ENCODE peak calls at places on chromosomes 16 and 17, in ten cellular contexts. One of them, this sample, is unnamed.

GRCh38 chr17:43719578-43719977 is 39.0 kb downstream of the SOST start:
- DNase-seq in heart left ventricle: no peak
- DNase-seq in K562: peak
- DNase-seq in brain microvascular endothelial cell: no peak
- DNase-seq in PC-3: no peak
- DNase-seq in left lung: no peak
- DNase-seq in vagina: no peak
- DNase-seq in left ventricle myocardium inferior: no peak
- DNase-seq in esophagus squamous epithelium: no peak
- DNase-seq in RWPE2: no peak
- DNase-seq in this sample: no peak

GRCh38 chr17:82874011-82874835 is 34.4 kb upstream of the ZNF750 start:
- DNase-seq in heart left ventricle: no peak
- DNase-seq in K562: no peak
- DNase-seq in brain microvascular endothelial cell: no peak
- DNase-seq in PC-3: peak
- DNase-seq in left lung: no peak
- DNase-seq in vagina: no peak
- DNase-seq in left ventricle myocardium inferior: no peak
- DNase-seq in esophagus squamous epithelium: no peak
- DNase-seq in RWPE2: peak
- DNase-seq in this sample: peak

GRCh38 chr16:50531901-50532300 is 16.3 kb upstream of the NKD1 start:
- DNase-seq in heart left ventricle: peak
- DNase-seq in K562: no peak
- DNase-seq in brain microvascular endothelial cell: no peak
- DNase-seq in PC-3: no peak
- DNase-seq in left lung: no peak
- DNase-seq in vagina: peak
- DNase-seq in left ventricle myocardium inferior: no peak
- DNase-seq in esophagus squamous epithelium: no peak
- DNase-seq in RWPE2: no peak
- DNase-seq in this sample: no peak

GRCh38 chr17:9371019-9371418 is 204.6 kb downstream of the STX8 start:
- DNase-seq in heart left ventricle: no peak
- DNase-seq in K562: no peak
- DNase-seq in brain microvascular endothelial cell: peak
- DNase-seq in PC-3: peak
- DNase-seq in left lung: no peak
- DNase-seq in vagina: no peak
- DNase-seq in left ventricle myocardium inferior: no peak
- DNase-seq in esophagus squamous epithelium: no peak
- DNase-seq in RWPE2: no peak
- DNase-seq in this sample: peak

GRCh38 chr17:82113422-82113821 is 15.4 kb upstream of the FASN start:
- DNase-seq in heart left ventricle: no peak
- DNase-seq in K562: no peak
- DNase-seq in brain microvascular endothelial cell: no peak
- DNase-seq in PC-3: no peak
- DNase-seq in left lung: no peak
- DNase-seq in vagina: no peak
- DNase-seq in left ventricle myocardium inferior: no peak
- DNase-seq in esophagus squamous epithelium: no peak
- DNase-seq in RWPE2: no peak
- DNase-seq in this sample: no peak

GRCh38 chr16:83914091-83914710 is 15.3 kb downstream of the MLYCD start:
- DNase-seq in heart left ventricle: no peak
- DNase-seq in K562: no peak
- DNase-seq in brain microvascular endothelial cell: no peak
- DNase-seq in PC-3: no peak
- DNase-seq in left lung: no peak
- DNase-seq in vagina: no peak
- DNase-seq in left ventricle myocardium inferior: no peak
- DNase-seq in esophagus squamous epithelium: no peak
- DNase-seq in RWPE2: no peak
- DNase-seq in this sample: no peak

GRCh38 chr17:62780273-62780672 is 27.8 kb downstream of the MARCHF10 start:
- DNase-seq in heart left ventricle: no peak
- DNase-seq in K562: no peak
- DNase-seq in brain microvascular endothelial cell: no peak
- DNase-seq in PC-3: peak
- DNase-seq in left lung: peak
- DNase-seq in vagina: no peak
- DNase-seq in left ventricle myocardium inferior: peak
- DNase-seq in esophagus squamous epithelium: no peak
- DNase-seq in RWPE2: no peak
- DNase-seq in this sample: no peak

GRCh38 chr16:62794724-62795123 is 758.5 kb upstream of the CDH8 start:
- DNase-seq in heart left ventricle: no peak
- DNase-seq in K562: no peak
- DNase-seq in brain microvascular endothelial cell: no peak
- DNase-seq in PC-3: no peak
- DNase-seq in left lung: no peak
- DNase-seq in vagina: no peak
- DNase-seq in left ventricle myocardium inferior: no peak
- DNase-seq in esophagus squamous epithelium: no peak
- DNase-seq in RWPE2: no peak
- DNase-seq in this sample: no peak

GRCh38 chr17:859461-860195 is 77.5 kb downstream of the MRM3 start:
- DNase-seq in heart left ventricle: no peak
- DNase-seq in K562: no peak
- DNase-seq in brain microvascular endothelial cell: peak
- DNase-seq in PC-3: no peak
- DNase-seq in left lung: no peak
- DNase-seq in vagina: no peak
- DNase-seq in left ventricle myocardium inferior: peak
- DNase-seq in esophagus squamous epithelium: no peak
- DNase-seq in RWPE2: no peak
- DNase-seq in this sample: peak

GRCh38 chr17:78257810-78258322 is 26.4 kb downstream of the TMEM235 start:
- DNase-seq in heart left ventricle: no peak
- DNase-seq in K562: peak
- DNase-seq in brain microvascular endothelial cell: peak
- DNase-seq in PC-3: no peak
- DNase-seq in left lung: no peak
- DNase-seq in vagina: no peak
- DNase-seq in left ventricle myocardium inferior: peak
- DNase-seq in esophagus squamous epithelium: no peak
- DNase-seq in RWPE2: peak
- DNase-seq in this sample: no peak

GRCh38 chr16:24013054-24013636 is 177.4 kb downstream of the PRKCB start:
- DNase-seq in heart left ventricle: no peak
- DNase-seq in K562: no peak
- DNase-seq in brain microvascular endothelial cell: no peak
- DNase-seq in PC-3: no peak
- DNase-seq in left lung: no peak
- DNase-seq in vagina: no peak
- DNase-seq in left ventricle myocardium inferior: no peak
- DNase-seq in esophagus squamous epithelium: no peak
- DNase-seq in RWPE2: no peak
- DNase-seq in this sample: no peak

GRCh38 chr16:24011237-24011636 is 175.5 kb downstream of the PRKCB start:
- DNase-seq in heart left ventricle: no peak
- DNase-seq in K562: no peak
- DNase-seq in brain microvascular endothelial cell: no peak
- DNase-seq in PC-3: no peak
- DNase-seq in left lung: no peak
- DNase-seq in vagina: no peak
- DNase-seq in left ventricle myocardium inferior: no peak
- DNase-seq in esophagus squamous epithelium: no peak
- DNase-seq in RWPE2: no peak
- DNase-seq in this sample: no peak

GRCh38 chr16:24010440-24011089 is 174.8 kb downstream of the PRKCB start:
- DNase-seq in heart left ventricle: peak
- DNase-seq in K562: peak
- DNase-seq in brain microvascular endothelial cell: peak
- DNase-seq in PC-3: peak
- DNase-seq in left lung: peak
- DNase-seq in vagina: no peak
- DNase-seq in left ventricle myocardium inferior: peak
- DNase-seq in esophagus squamous epithelium: peak
- DNase-seq in RWPE2: no peak
- DNase-seq in this sample: peak

GRCh38 chr16:24015923-24016322 is 180.1 kb downstream of the PRKCB start:
- DNase-seq in heart left ventricle: no peak
- DNase-seq in K562: no peak
- DNase-seq in brain microvascular endothelial cell: no peak
- DNase-seq in PC-3: no peak
- DNase-seq in left lung: no peak
- DNase-seq in vagina: no peak
- DNase-seq in left ventricle myocardium inferior: no peak
- DNase-seq in esophagus squamous epithelium: no peak
- DNase-seq in RWPE2: no peak
- DNase-seq in this sample: no peak

DNA sequence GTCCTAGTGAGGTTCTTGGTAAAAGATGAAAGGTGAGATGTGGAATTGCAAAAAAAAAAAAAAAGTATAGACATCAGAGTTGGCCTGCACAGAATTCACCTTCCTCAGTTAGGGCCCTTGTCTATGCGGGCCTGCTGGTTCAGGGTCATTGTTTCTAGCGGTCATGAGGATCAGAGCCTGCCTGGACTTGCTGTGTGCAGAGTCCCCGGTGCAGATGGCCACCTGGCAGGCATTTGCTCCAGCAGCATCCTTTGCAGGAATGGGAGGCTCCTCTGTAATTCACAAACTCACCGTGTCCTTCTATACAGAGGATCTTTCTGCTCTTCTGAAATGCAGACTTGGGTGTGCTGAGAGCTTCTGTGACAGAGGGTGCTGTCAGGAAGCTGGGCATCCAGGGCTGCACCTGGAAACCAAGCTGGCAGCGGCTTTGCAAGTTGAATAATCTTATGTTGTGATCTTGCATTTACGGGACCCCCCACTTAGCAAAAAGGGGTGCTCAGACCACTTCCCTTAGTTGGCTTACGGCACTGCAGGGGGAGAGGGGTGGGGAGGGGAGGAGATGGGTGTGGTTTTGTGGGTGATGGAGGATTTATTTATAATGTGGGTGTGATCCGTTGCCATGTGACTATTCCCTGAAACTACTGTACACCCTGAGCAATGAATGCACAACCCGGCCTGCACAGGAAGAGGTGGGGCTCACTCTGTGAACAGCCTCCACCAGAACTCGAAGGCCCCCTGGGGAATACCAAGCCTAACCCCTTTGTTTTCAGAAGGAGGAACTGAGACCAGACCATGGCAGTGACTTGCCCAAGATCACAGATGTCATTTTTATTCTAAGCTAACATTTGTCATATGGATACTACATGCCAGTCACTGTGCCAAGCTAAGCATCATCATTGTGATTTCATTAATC is 178.2 kb downstream of the PRKCB start:
- DNase-seq in heart left ventricle: no peak
- DNase-seq in K562: no peak
- DNase-seq in brain microvascular endothelial cell: no peak
- DNase-seq in PC-3: no peak
- DNase-seq in left lung: peak
- DNase-seq in vagina: no peak
- DNase-seq in left ventricle myocardium inferior: no peak
- DNase-seq in esophagus squamous epithelium: peak
- DNase-seq in RWPE2: no peak
- DNase-seq in this sample: peak
- TF ChIP-seq CTCF in heart left ventricle: no peak
- TF ChIP-seq CTCF in K562: no peak
- TF ChIP-seq CTCF in brain microvascular endothelial cell: no peak
- TF ChIP-seq CTCF in PC-3: no peak
- TF ChIP-seq CTCF in left lung: no peak
- TF ChIP-seq CTCF in vagina: no peak
- TF ChIP-seq CTCF in left ventricle myocardium inferior: no peak
- TF ChIP-seq CTCF in esophagus squamous epithelium: no peak
- TF ChIP-seq CTCF in RWPE2: no peak
- TF ChIP-seq CTCF in this sample: no peak

DNA sequence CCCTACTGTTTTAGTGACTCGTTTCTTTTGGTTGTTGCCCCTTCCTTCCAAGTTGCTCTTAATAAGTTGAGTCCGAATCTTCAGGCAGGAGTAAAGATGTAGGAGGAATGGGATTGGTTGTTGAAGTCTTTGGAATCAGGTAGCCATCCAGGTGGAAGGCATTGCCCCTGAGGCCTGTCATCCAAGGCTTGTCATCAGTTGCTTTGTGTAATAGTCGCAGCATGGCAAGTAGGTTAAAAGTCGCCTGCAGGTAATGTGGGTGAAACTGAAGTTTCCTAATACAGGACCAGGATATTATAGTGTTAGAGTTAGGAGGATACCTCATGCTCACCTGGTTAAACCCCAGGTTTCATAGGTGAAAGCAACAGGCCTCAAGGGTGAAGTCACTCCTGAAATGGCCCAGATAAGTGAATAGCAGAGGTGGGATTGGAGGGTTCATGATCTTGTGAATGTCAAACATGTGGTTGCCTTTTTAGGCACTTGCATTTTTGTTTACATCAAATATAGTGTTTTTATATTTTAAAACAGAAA is 934 bp downstream of the PCTP start:
- DNase-seq in heart left ventricle: no peak
- DNase-seq in K562: no peak
- DNase-seq in brain microvascular endothelial cell: no peak
- DNase-seq in PC-3: peak
- DNase-seq in left lung: no peak
- DNase-seq in vagina: no peak
- DNase-seq in left ventricle myocardium inferior: no peak
- DNase-seq in esophagus squamous epithelium: no peak
- DNase-seq in RWPE2: no peak
- DNase-seq in this sample: no peak
- H3K27ac ChIP-seq in heart left ventricle: peak
- H3K27ac ChIP-seq in K562: peak
- H3K27ac ChIP-seq in brain microvascular endothelial cell: no peak
- H3K27ac ChIP-seq in PC-3: no peak
- H3K27ac ChIP-seq in left lung: peak
- H3K27ac ChIP-seq in vagina: peak
- H3K27ac ChIP-seq in left ventricle myocardium inferior: peak
- H3K27ac ChIP-seq in esophagus squamous epithelium: peak
- H3K27ac ChIP-seq in RWPE2: no peak
- H3K27ac ChIP-seq in this sample: peak

GRCh38 chr16:79288046-79288445 is 312.5 kb downstream of the MAF start:
- DNase-seq in heart left ventricle: no peak
- DNase-seq in K562: no peak
- DNase-seq in brain microvascular endothelial cell: no peak
- DNase-seq in PC-3: no peak
- DNase-seq in left lung: no peak
- DNase-seq in vagina: no peak
- DNase-seq in left ventricle myocardium inferior: no peak
- DNase-seq in esophagus squamous epithelium: no peak
- DNase-seq in RWPE2: no peak
- DNase-seq in this sample: no peak
- TF ChIP-seq CTCF in heart left ventricle: no peak
- TF ChIP-seq CTCF in K562: no peak
- TF ChIP-seq CTCF in brain microvascular endothelial cell: no peak
- TF ChIP-seq CTCF in PC-3: no peak
- TF ChIP-seq CTCF in left lung: no peak
- TF ChIP-seq CTCF in vagina: no peak
- TF ChIP-seq CTCF in left ventricle myocardium inferior: no peak
- TF ChIP-seq CTCF in esophagus squamous epithelium: no peak
- TF ChIP-seq CTCF in RWPE2: no peak
- TF ChIP-seq CTCF in this sample: no peak

DNA sequence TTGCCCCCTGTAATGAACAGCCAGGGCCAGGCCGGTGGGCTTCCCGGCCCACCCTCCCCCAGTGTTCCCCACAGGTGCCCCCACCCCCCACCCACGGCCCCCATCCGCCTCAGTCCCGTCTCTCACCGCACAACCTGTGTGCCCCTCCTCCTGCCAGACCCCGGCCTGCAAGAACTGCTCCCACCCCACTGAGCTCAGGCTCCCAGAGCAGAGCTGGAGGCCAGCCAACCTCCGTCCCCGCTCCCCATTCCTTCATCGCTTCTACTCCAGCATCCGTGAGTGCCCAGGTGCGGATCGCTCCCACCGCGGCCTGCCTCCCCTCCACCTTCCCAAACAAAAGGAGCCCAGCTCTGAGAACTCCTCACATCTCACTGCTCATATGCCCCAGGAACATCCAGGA is 4.2 kb downstream of the MVD start:
- DNase-seq in heart left ventricle: no peak
- DNase-seq in K562: no peak
- DNase-seq in brain microvascular endothelial cell: no peak
- DNase-seq in PC-3: no peak
- DNase-seq in left lung: no peak
- DNase-seq in vagina: no peak
- DNase-seq in left ventricle myocardium inferior: no peak
- DNase-seq in esophagus squamous epithelium: no peak
- DNase-seq in RWPE2: no peak
- DNase-seq in this sample: no peak
- H3K27ac ChIP-seq in heart left ventricle: no peak
- H3K27ac ChIP-seq in K562: no peak
- H3K27ac ChIP-seq in brain microvascular endothelial cell: no peak
- H3K27ac ChIP-seq in PC-3: no peak
- H3K27ac ChIP-seq in left lung: no peak
- H3K27ac ChIP-seq in vagina: no peak
- H3K27ac ChIP-seq in left ventricle myocardium inferior: no peak
- H3K27ac ChIP-seq in esophagus squamous epithelium: no peak
- H3K27ac ChIP-seq in RWPE2: no peak
- H3K27ac ChIP-seq in this sample: no peak